ENCODE peak calls at places on chromosomes 13 and 19, in four cellular contexts. One of them, this sample, is unnamed.
A peak's percentile ranks its signal among the peaks of the same experiment; 100 is the strongest.

GRCh38 chr13:26837102-26837501 is 76.5 kb upstream of the GPR12 start:
- DNase-seq in esophagus muscularis mucosa: no peak
- DNase-seq in SK-N-SH: no peak
- DNase-seq in sigmoid colon: no peak
- DNase-seq in this sample: no peak

GRCh38 chr19:3658004-3658822 is 31.6 kb upstream of the CACTIN start:
- DNase-seq in esophagus muscularis mucosa: no peak
- DNase-seq in sigmoid colon: no peak
- DNase-seq in SK-N-SH: no peak
- DNase-seq in this sample: no peak

GRCh38 chr13:101515504-101515903 is 63.0 kb downstream of the ITGBL1 start:
- DNase-seq in sigmoid colon: no peak
- DNase-seq in SK-N-SH: no peak
- DNase-seq in esophagus muscularis mucosa: no peak
- DNase-seq in this sample: no peak

GRCh38 chr19:39277598-39277997 is 9.4 kb downstream of the IFNL2 start:
- DNase-seq in SK-N-SH: no peak
- DNase-seq in esophagus muscularis mucosa: no peak
- DNase-seq in sigmoid colon: no peak
- DNase-seq in this sample: no peak

GRCh38 chr19:43618921-43619261 is 538 bp downstream of the ZNF428 start:
- DNase-seq in esophagus muscularis mucosa: no peak
- DNase-seq in sigmoid colon: no peak
- DNase-seq in SK-N-SH: peak; percentile 82
- DNase-seq in this sample: no peak

GRCh38 chr19:9070066-9070465 is 16.8 kb upstream of the OR1M1 start:
- DNase-seq in esophagus muscularis mucosa: no peak
- DNase-seq in SK-N-SH: no peak
- DNase-seq in sigmoid colon: no peak
- DNase-seq in this sample: no peak

GRCh38 chr19:21569497-21569870 is 64.1 kb downstream of the ZNF429 start:
- DNase-seq in sigmoid colon: no peak
- DNase-seq in esophagus muscularis mucosa: no peak
- DNase-seq in SK-N-SH: no peak
- DNase-seq in this sample: peak; percentile 32

GRCh38 chr19:1859319-1859718 is 4.1 kb downstream of the KLF16 start:
- DNase-seq in esophagus muscularis mucosa: no peak
- DNase-seq in sigmoid colon: no peak
- DNase-seq in SK-N-SH: no peak
- DNase-seq in this sample: no peak

GRCh38 chr19:8004723-8005513 is 523 bp downstream of the ELAVL1 start:
- DNase-seq in SK-N-SH: peak; percentile 78
- DNase-seq in sigmoid colon: no peak
- DNase-seq in esophagus muscularis mucosa: no peak
- DNase-seq in this sample: no peak

GRCh38 chr13:103471896-103472295 is 405.7 kb upstream of the SLC10A2 start:
- DNase-seq in SK-N-SH: no peak
- DNase-seq in sigmoid colon: no peak
- DNase-seq in esophagus muscularis mucosa: no peak
- DNase-seq in this sample: no peak

GRCh38 chr19:56720281-56720680 is 48.7 kb upstream of the ZNF835 start:
- DNase-seq in SK-N-SH: peak; percentile 33
- DNase-seq in sigmoid colon: no peak
- DNase-seq in esophagus muscularis mucosa: no peak
- DNase-seq in this sample: no peak

GRCh38 chr19:28534740-28535351 is 678.1 kb downstream of the UQCRFS1 start:
- DNase-seq in sigmoid colon: no peak
- DNase-seq in SK-N-SH: no peak
- DNase-seq in esophagus muscularis mucosa: no peak
- DNase-seq in this sample: no peak

GRCh38 chr13:109043561-109044075 is 414.2 kb downstream of the MYO16 start:
- DNase-seq in sigmoid colon: no peak
- DNase-seq in SK-N-SH: no peak
- DNase-seq in esophagus muscularis mucosa: no peak
- DNase-seq in this sample: no peak

GRCh38 chr13:106533940-106534843 is 1.3 kb downstream of the EFNB2 start:
- DNase-seq in sigmoid colon: peak; percentile 78
- DNase-seq in SK-N-SH: peak; percentile 64
- DNase-seq in esophagus muscularis mucosa: no peak
- DNase-seq in this sample: peak; percentile 63

GRCh38 chr19:46772170-46773017 is 16.0 kb downstream of the SLC1A5 start:
- DNase-seq in esophagus muscularis mucosa: no peak
- DNase-seq in SK-N-SH: no peak
- DNase-seq in sigmoid colon: no peak
- DNase-seq in this sample: no peak

GRCh38 chr13:109371066-109371465 is 415.3 kb downstream of the IRS2 start:
- DNase-seq in SK-N-SH: peak; percentile 18
- DNase-seq in esophagus muscularis mucosa: peak; percentile 87
- DNase-seq in sigmoid colon: no peak
- DNase-seq in this sample: no peak

GRCh38 chr19:13783565-13784500 is 9.6 kb downstream of the C19orf53 start:
- DNase-seq in esophagus muscularis mucosa: no peak
- DNase-seq in sigmoid colon: no peak
- DNase-seq in SK-N-SH: no peak
- DNase-seq in this sample: no peak

GRCh38 chr13:26508885-26509284 is 48.6 kb upstream of the WASF3 start:
- DNase-seq in esophagus muscularis mucosa: no peak
- DNase-seq in SK-N-SH: no peak
- DNase-seq in sigmoid colon: peak; percentile 95
- DNase-seq in this sample: peak; percentile 62

GRCh38 chr13:28449826-28450773 is 44.8 kb downstream of the FLT1 start:
- DNase-seq in esophagus muscularis mucosa: no peak
- DNase-seq in sigmoid colon: no peak
- DNase-seq in SK-N-SH: no peak
- DNase-seq in this sample: no peak

GRCh38 chr19:41330946-41331678 is 21.1 kb downstream of the CCDC97 start:
- DNase-seq in SK-N-SH: peak; percentile 71
- DNase-seq in sigmoid colon: no peak
- DNase-seq in esophagus muscularis mucosa: no peak
- DNase-seq in this sample: no peak

GRCh38 chr19:58154287-58154678 is 3.7 kb upstream of the ZNF329 start:
- DNase-seq in esophagus muscularis mucosa: no peak
- DNase-seq in sigmoid colon: peak; percentile 69
- DNase-seq in SK-N-SH: no peak
- DNase-seq in this sample: peak; percentile 27

GRCh38 chr19:40278361-40279045 is 6.6 kb downstream of the AKT2 start:
- DNase-seq in sigmoid colon: peak; percentile 53
- DNase-seq in SK-N-SH: no peak
- DNase-seq in esophagus muscularis mucosa: no peak
- DNase-seq in this sample: no peak

GRCh38 chr19:45553464-45553863 is 31.1 kb downstream of the OPA3 start:
- DNase-seq in esophagus muscularis mucosa: no peak
- DNase-seq in sigmoid colon: no peak
- DNase-seq in SK-N-SH: no peak
- DNase-seq in this sample: peak; percentile 73

GRCh38 chr19:40009674-40010073 is 12.8 kb downstream of the ZNF546 start:
- DNase-seq in SK-N-SH: no peak
- DNase-seq in esophagus muscularis mucosa: no peak
- DNase-seq in sigmoid colon: no peak
- DNase-seq in this sample: no peak

GRCh38 chr13:62643007-62643483 is 1227.4 kb upstream of the PCDH20 start:
- DNase-seq in sigmoid colon: no peak
- DNase-seq in esophagus muscularis mucosa: no peak
- DNase-seq in SK-N-SH: no peak
- DNase-seq in this sample: no peak

GRCh38 chr13:19978830-19979437 is 20.4 kb downstream of the ZMYM2 start:
- DNase-seq in SK-N-SH: no peak
- DNase-seq in sigmoid colon: no peak
- DNase-seq in esophagus muscularis mucosa: no peak
- DNase-seq in this sample: no peak

GRCh38 chr13:110226051-110226562 is 80.8 kb downstream of the COL4A1 start:
- DNase-seq in sigmoid colon: no peak
- DNase-seq in esophagus muscularis mucosa: no peak
- DNase-seq in SK-N-SH: no peak
- DNase-seq in this sample: no peak

GRCh38 chr19:51166846-51167490 is 24.9 kb downstream of the SIGLEC7 start:
- DNase-seq in SK-N-SH: no peak
- DNase-seq in sigmoid colon: no peak
- DNase-seq in esophagus muscularis mucosa: no peak
- DNase-seq in this sample: peak; percentile 29

DNA sequence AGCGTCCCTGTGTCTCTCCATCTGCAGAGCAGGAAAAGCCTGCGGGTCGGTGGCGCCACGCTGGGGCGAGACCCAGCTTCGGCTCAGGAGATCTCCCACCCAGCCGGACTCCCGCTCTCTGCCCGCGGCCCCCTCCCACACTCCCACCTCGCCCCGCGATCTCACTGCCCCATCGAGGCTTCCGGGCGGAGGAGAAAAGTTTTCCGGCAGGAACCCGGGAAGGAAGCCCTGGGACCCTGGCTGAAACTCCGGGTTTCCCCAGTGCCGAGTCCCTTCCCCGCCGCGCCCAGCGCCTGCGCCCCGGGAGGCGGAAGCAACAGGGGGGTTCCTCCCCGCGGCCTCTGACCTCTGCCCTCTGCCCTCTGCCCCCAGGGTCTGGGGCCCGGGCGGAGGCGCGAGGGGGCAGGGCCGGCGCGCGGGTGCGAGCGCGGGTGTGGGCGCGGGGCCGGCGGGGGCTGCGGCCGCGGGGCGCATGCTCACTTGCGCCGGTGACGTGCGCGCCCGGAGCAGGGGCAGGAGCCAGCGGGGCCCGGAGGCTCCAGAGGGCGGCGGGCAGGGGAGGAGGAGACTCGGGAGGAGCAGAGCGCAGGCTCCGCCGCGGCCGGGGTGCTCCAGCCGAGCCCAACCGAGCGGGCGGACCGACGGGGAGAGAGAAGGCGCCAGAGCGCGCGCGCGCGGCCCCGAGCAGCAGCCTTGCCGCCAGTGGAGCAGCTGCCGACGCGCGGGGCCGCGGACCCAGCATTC is at the start of gene ATP11A:
- DNase-seq in sigmoid colon: peak; percentile 97
- DNase-seq in SK-N-SH: peak; percentile 98
- DNase-seq in esophagus muscularis mucosa: no peak
- DNase-seq in this sample: peak; percentile 91
- TF ChIP-seq EP300 in sigmoid colon: no peak
- TF ChIP-seq EP300 in SK-N-SH: no peak
- TF ChIP-seq EP300 in esophagus muscularis mucosa: no peak
- TF ChIP-seq EP300 in this sample: no peak

GRCh38 chr13:50700664-50701266 is 142.7 kb downstream of the DLEU7 start:
- DNase-seq in esophagus muscularis mucosa: no peak
- DNase-seq in SK-N-SH: no peak
- DNase-seq in sigmoid colon: no peak
- DNase-seq in this sample: no peak
- H3K27ac ChIP-seq in esophagus muscularis mucosa: no peak overlapping the region
- H3K27ac ChIP-seq in SK-N-SH: no peak overlapping the region
- H3K27ac ChIP-seq in sigmoid colon: no peak overlapping the region
- H3K27ac ChIP-seq in this sample: no peak overlapping the region

GRCh38 chr13:69946443-69946955 is 161.1 kb upstream of the ATXN8OS start:
- DNase-seq in SK-N-SH: no peak
- DNase-seq in esophagus muscularis mucosa: no peak
- DNase-seq in sigmoid colon: no peak
- DNase-seq in this sample: no peak

GRCh38 chr13:69951412-69951811 is 156.2 kb upstream of the ATXN8OS start:
- DNase-seq in sigmoid colon: no peak
- DNase-seq in SK-N-SH: no peak
- DNase-seq in esophagus muscularis mucosa: no peak
- DNase-seq in this sample: no peak

GRCh38 chr13:69947577-69947976 is 160.0 kb upstream of the ATXN8OS start:
- DNase-seq in esophagus muscularis mucosa: no peak
- DNase-seq in SK-N-SH: no peak
- DNase-seq in sigmoid colon: no peak
- DNase-seq in this sample: no peak

GRCh38 chr13:69950160-69950559 is 157.5 kb upstream of the ATXN8OS start:
- DNase-seq in esophagus muscularis mucosa: no peak
- DNase-seq in SK-N-SH: no peak
- DNase-seq in sigmoid colon: no peak
- DNase-seq in this sample: no peak

DNA sequence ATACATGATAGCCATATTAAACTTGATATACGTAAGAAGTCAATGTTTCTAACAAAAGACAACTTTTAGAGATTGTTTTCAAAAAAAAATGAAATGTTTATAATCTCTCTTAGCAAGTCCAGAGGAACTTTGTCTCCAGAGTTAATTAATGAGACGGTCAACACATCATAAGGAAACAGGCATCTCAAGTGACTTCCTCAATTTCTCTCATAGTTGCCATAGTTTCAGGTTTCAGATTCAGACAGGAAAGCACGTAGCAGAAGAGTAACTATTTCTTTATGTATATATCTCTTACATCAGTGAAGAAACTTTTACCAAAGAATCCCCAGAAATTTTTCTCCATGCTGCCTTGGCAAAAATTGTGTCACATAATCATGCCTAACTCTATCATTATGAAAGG is 159.6 kb upstream of the ATXN8OS start:
- DNase-seq in esophagus muscularis mucosa: no peak
- DNase-seq in sigmoid colon: no peak
- DNase-seq in SK-N-SH: no peak
- DNase-seq in this sample: no peak
- TF ChIP-seq EP300 in esophagus muscularis mucosa: no peak
- TF ChIP-seq EP300 in sigmoid colon: no peak
- TF ChIP-seq EP300 in SK-N-SH: no peak
- TF ChIP-seq EP300 in this sample: no peak

DNA sequence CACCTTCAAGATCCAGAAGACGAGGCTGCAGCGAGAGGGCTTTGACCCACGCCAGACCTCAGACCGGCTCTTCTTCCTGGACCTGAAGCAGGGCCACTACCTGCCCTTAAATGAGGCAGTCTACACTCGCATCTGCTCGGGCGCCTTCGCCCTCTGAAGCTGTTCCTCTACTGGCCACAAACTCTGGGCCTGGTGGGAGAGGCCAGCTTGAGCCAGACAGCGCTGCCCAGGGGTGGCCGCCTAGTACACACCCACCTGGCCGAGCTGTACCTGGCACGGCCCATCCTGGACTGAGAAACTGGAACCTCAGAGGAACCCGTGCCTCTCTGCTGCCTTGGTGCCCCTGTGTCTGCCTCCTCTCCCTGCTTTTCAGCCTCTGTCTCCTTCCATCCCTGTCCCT is 7.0 kb upstream of the PGLS start:
- DNase-seq in sigmoid colon: no peak
- DNase-seq in SK-N-SH: no peak
- DNase-seq in esophagus muscularis mucosa: no peak
- DNase-seq in this sample: no peak
- H3K27ac ChIP-seq in sigmoid colon: no peak overlapping the region
- H3K27ac ChIP-seq in SK-N-SH: no peak overlapping the region
- H3K27ac ChIP-seq in esophagus muscularis mucosa: no peak overlapping the region
- H3K27ac ChIP-seq in this sample: no peak overlapping the region

This sample was measured in transverse colon.